ENCODE peak calls at places on chromosomes 6 and 20, in five cellular contexts. One of them, this sample, is unnamed.

GRCh38 chr6:151041686-151042085 is 176.2 kb downstream of the MTHFD1L start:
- DNase-seq in GM12878: no peak
- DNase-seq in SK-N-SH: no peak
- DNase-seq in HepG2: no peak
- DNase-seq in K562: no peak
- DNase-seq in this sample: no peak

GRCh38 chr20:45164906-45165305 is 9.8 kb upstream of the PI3 start:
- DNase-seq in GM12878: no peak
- DNase-seq in HepG2: no peak
- DNase-seq in K562: no peak
- DNase-seq in SK-N-SH: no peak
- DNase-seq in this sample: no peak

GRCh38 chr6:139370707-139371345 is 3.6 kb downstream of the CITED2 start:
- DNase-seq in HepG2: no peak
- DNase-seq in SK-N-SH: no peak
- DNase-seq in K562: no peak
- DNase-seq in GM12878: no peak
- DNase-seq in this sample: no peak

GRCh38 chr6:39167321-39167720 is 52.3 kb upstream of the SAYSD1 start:
- DNase-seq in HepG2: no peak
- DNase-seq in GM12878: no peak
- DNase-seq in SK-N-SH: no peak
- DNase-seq in K562: no peak
- DNase-seq in this sample: no peak

GRCh38 chr6:27062755-27063154 is 184.7 kb upstream of the PRSS16 start:
- DNase-seq in SK-N-SH: peak
- DNase-seq in K562: no peak
- DNase-seq in HepG2: no peak
- DNase-seq in GM12878: no peak
- DNase-seq in this sample: no peak

GRCh38 chr6:107713214-107713962 is 110.7 kb downstream of the SCML4 start:
- DNase-seq in SK-N-SH: peak
- DNase-seq in HepG2: no peak
- DNase-seq in K562: no peak
- DNase-seq in GM12878: no peak
- DNase-seq in this sample: no peak

GRCh38 chr6:38612386-38612965 is 27.3 kb downstream of the BTBD9 start:
- DNase-seq in K562: no peak
- DNase-seq in GM12878: no peak
- DNase-seq in HepG2: no peak
- DNase-seq in SK-N-SH: no peak
- DNase-seq in this sample: no peak

GRCh38 chr6:101399627-101399955 is 6.1 kb downstream of the GRIK2 start:
- DNase-seq in SK-N-SH: peak
- DNase-seq in GM12878: no peak
- DNase-seq in HepG2: no peak
- DNase-seq in K562: no peak
- DNase-seq in this sample: no peak

GRCh38 chr20:24778585-24779031 is 170.5 kb upstream of the CST7 start:
- DNase-seq in K562: no peak
- DNase-seq in SK-N-SH: no peak
- DNase-seq in GM12878: no peak
- DNase-seq in HepG2: no peak
- DNase-seq in this sample: no peak

GRCh38 chr6:139536751-139537617 is 162.5 kb upstream of the CITED2 start:
- DNase-seq in GM12878: no peak
- DNase-seq in SK-N-SH: no peak
- DNase-seq in K562: no peak
- DNase-seq in HepG2: no peak
- DNase-seq in this sample: no peak

GRCh38 chr6:7727951-7728854 is 2.3 kb downstream of the BMP6 start:
- DNase-seq in HepG2: no peak
- DNase-seq in GM12878: no peak
- DNase-seq in SK-N-SH: peak
- DNase-seq in K562: no peak
- DNase-seq in this sample: peak

GRCh38 chr20:6994452-6994851 is 227.0 kb downstream of the BMP2 start:
- DNase-seq in GM12878: no peak
- DNase-seq in K562: no peak
- DNase-seq in SK-N-SH: no peak
- DNase-seq in HepG2: no peak
- DNase-seq in this sample: no peak

GRCh38 chr6:52399511-52400315 is 20.4 kb upstream of the EFHC1 start:
- DNase-seq in HepG2: peak
- DNase-seq in GM12878: no peak
- DNase-seq in SK-N-SH: peak
- DNase-seq in K562: peak
- DNase-seq in this sample: no peak

GRCh38 chr6:71239694-71240093 is 48.9 kb upstream of the OGFRL1 start:
- DNase-seq in HepG2: no peak
- DNase-seq in GM12878: no peak
- DNase-seq in K562: no peak
- DNase-seq in SK-N-SH: no peak
- DNase-seq in this sample: no peak

GRCh38 chr20:7772376-7772775 is 167.9 kb downstream of the HAO1 start:
- DNase-seq in GM12878: no peak
- DNase-seq in SK-N-SH: no peak
- DNase-seq in K562: no peak
- DNase-seq in HepG2: no peak
- DNase-seq in this sample: no peak

GRCh38 chr20:10616212-10616611 is 57.6 kb downstream of the JAG1 start:
- DNase-seq in HepG2: no peak
- DNase-seq in SK-N-SH: no peak
- DNase-seq in GM12878: no peak
- DNase-seq in K562: no peak
- DNase-seq in this sample: no peak

GRCh38 chr6:127146935-127147334 is 28.5 kb downstream of the RSPO3 start:
- DNase-seq in HepG2: no peak
- DNase-seq in K562: no peak
- DNase-seq in GM12878: no peak
- DNase-seq in SK-N-SH: no peak
- DNase-seq in this sample: no peak

GRCh38 chr6:136466789-136467585 is 83.2 kb downstream of the MAP7 start:
- DNase-seq in GM12878: no peak
- DNase-seq in HepG2: no peak
- DNase-seq in K562: no peak
- DNase-seq in SK-N-SH: no peak
- DNase-seq in this sample: no peak

DNA sequence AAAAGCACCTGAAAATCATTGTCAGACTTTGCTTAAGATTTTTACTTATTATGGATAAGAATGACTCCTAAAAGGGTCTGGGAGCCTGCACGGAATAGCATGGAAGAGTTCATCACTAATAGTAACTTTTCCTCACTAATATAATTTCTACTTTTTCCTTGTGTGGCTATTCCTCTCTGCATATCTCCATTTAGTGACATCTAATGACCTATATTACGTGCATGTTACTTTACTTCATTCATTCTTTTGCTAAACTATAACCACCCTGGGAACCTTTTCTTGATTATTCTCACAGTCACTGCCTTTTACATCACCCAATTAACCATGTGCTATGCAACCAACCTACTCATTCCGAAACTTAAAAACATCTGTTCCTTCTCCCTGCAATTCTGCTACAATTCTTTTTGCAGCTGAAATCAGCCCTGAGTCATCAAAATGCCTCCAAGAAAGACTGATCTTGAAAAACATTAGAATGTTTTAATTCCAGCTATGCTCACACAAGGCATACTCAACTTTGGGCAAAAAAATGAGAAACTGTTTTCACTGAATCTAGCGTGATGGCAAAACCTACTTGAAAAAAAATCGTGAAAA is 313.3 kb downstream of the RNGTT start:
- DNase-seq in GM12878: peak
- DNase-seq in HepG2: no peak
- DNase-seq in SK-N-SH: no peak
- DNase-seq in K562: no peak
- DNase-seq in this sample: no peak
- H3K4me3 ChIP-seq in GM12878: no peak
- H3K4me3 ChIP-seq in HepG2: no peak
- H3K4me3 ChIP-seq in SK-N-SH: no peak
- H3K4me3 ChIP-seq in K562: no peak
- H3K4me3 ChIP-seq in this sample: no peak

GRCh38 chr20:43767686-43768474 is 41.1 kb upstream of the GTSF1L start:
- DNase-seq in SK-N-SH: peak
- DNase-seq in GM12878: no peak
- DNase-seq in K562: no peak
- DNase-seq in HepG2: no peak
- DNase-seq in this sample: no peak
- TF ChIP-seq REST in SK-N-SH: no peak
- TF ChIP-seq REST in GM12878: no peak
- TF ChIP-seq REST in K562: no peak
- TF ChIP-seq REST in HepG2: no peak
- TF ChIP-seq REST in this sample: no peak

GRCh38 chr20:19130613-19130984 is 81.8 kb upstream of the SLC24A3 start:
- DNase-seq in GM12878: no peak
- DNase-seq in K562: no peak
- DNase-seq in SK-N-SH: no peak
- DNase-seq in HepG2: no peak
- DNase-seq in this sample: no peak

GRCh38 chr20:19125508-19125907 is 86.9 kb upstream of the SLC24A3 start:
- DNase-seq in HepG2: no peak
- DNase-seq in GM12878: no peak
- DNase-seq in K562: no peak
- DNase-seq in SK-N-SH: no peak
- DNase-seq in this sample: no peak

GRCh38 chr20:19129306-19129705 is 83.1 kb upstream of the SLC24A3 start:
- DNase-seq in SK-N-SH: no peak
- DNase-seq in K562: no peak
- DNase-seq in HepG2: no peak
- DNase-seq in GM12878: no peak
- DNase-seq in this sample: no peak

DNA sequence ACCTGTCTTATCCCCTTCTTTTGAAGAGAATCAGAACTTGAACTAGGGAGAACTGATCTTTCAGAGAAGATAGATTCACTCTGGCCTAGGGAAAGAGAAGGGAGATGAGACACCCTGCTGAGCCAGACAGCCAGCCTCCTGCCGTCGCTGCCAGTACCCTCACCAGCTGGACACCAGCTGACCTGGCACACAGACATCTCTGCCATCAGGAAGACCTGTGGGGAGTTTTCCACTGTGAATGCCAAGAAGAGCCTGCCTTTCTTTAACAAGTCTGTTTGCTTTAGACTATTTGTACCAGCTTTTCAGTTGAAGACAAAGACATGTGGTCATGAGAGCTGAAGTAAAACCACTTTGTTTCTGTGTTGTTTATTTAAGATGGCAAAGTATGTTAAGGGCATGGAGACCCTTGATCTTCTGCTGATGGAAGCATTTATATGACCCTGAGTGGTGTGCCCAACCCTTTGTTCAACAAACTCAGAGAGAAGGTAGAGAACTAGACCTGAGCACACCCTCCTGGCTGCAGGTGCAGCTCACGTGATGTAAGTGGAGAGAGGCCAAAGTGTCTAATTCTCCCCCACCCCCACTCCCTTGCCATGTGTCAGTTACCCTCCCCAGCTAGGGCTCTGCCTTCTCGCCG is 82.3 kb upstream of the SLC24A3 start:
- DNase-seq in SK-N-SH: no peak
- DNase-seq in K562: no peak
- DNase-seq in GM12878: no peak
- DNase-seq in HepG2: no peak
- DNase-seq in this sample: no peak
- TF ChIP-seq POLR2AphosphoS5 in SK-N-SH: no peak
- TF ChIP-seq POLR2AphosphoS5 in K562: no peak
- TF ChIP-seq POLR2AphosphoS5 in GM12878: no peak
- TF ChIP-seq POLR2AphosphoS5 in HepG2: no peak
- TF ChIP-seq POLR2AphosphoS5 in this sample: no peak

GRCh38 chr6:131897050-131897435 is 54.1 kb downstream of the CCN2 start:
- DNase-seq in K562: no peak
- DNase-seq in GM12878: no peak
- DNase-seq in SK-N-SH: no peak
- DNase-seq in HepG2: no peak
- DNase-seq in this sample: no peak

GRCh38 chr6:131893198-131893597 is 58.0 kb downstream of the CCN2 start:
- DNase-seq in GM12878: no peak
- DNase-seq in SK-N-SH: no peak
- DNase-seq in HepG2: no peak
- DNase-seq in K562: no peak
- DNase-seq in this sample: no peak

GRCh38 chr6:131890091-131890490 is 61.1 kb downstream of the CCN2 start:
- DNase-seq in HepG2: no peak
- DNase-seq in SK-N-SH: no peak
- DNase-seq in GM12878: no peak
- DNase-seq in K562: no peak
- DNase-seq in this sample: no peak

GRCh38 chr6:131898718-131899117 is 52.5 kb downstream of the CCN2 start:
- DNase-seq in HepG2: no peak
- DNase-seq in K562: no peak
- DNase-seq in SK-N-SH: no peak
- DNase-seq in GM12878: no peak
- DNase-seq in this sample: no peak

GRCh38 chr6:131894735-131895424 is 56.3 kb downstream of the CCN2 start:
- DNase-seq in GM12878: no peak
- DNase-seq in K562: no peak
- DNase-seq in HepG2: peak
- DNase-seq in SK-N-SH: no peak
- DNase-seq in this sample: no peak
- H3K4me3 ChIP-seq in GM12878: no peak
- H3K4me3 ChIP-seq in K562: no peak
- H3K4me3 ChIP-seq in HepG2: peak
- H3K4me3 ChIP-seq in SK-N-SH: no peak
- H3K4me3 ChIP-seq in this sample: no peak

GRCh38 chr20:53176133-53176532 is 204.0 kb downstream of the TSHZ2 start:
- DNase-seq in GM12878: no peak
- DNase-seq in K562: no peak
- DNase-seq in HepG2: no peak
- DNase-seq in SK-N-SH: no peak
- DNase-seq in this sample: no peak
- TF ChIP-seq REST in GM12878: no peak
- TF ChIP-seq REST in K562: no peak
- TF ChIP-seq REST in HepG2: no peak
- TF ChIP-seq REST in SK-N-SH: no peak
- TF ChIP-seq REST in this sample: no peak

DNA sequence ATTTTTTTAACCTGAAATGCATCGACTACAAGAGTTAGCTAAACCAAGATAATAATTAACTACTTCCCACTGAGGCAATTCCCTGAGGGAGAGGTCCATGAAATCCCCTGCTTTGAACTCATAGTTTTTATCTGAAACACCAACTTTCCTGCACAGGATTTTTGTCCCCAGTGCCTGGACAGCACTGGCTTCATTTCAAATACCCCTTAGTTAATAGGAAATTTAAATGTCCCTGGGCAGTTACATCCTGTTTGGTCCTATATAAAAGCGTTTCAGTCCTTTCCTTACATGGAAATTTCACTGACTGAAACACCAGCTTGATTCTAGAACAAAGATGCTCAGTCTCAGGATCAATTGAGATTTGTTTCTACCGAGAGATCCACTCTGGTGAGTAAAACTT is at the start of gene OR14J1:
- DNase-seq in GM12878: no peak
- DNase-seq in K562: no peak
- DNase-seq in SK-N-SH: no peak
- DNase-seq in HepG2: no peak
- DNase-seq in this sample: no peak
- TF ChIP-seq POLR2AphosphoS5 in GM12878: no peak
- TF ChIP-seq POLR2AphosphoS5 in K562: no peak
- TF ChIP-seq POLR2AphosphoS5 in SK-N-SH: no peak
- TF ChIP-seq POLR2AphosphoS5 in HepG2: no peak
- TF ChIP-seq POLR2AphosphoS5 in this sample: no peak

This sample was measured in Panc1.